ENCODE peak calls at places on chromosomes 16 and 17, in eight cellular contexts. T is coronary artery, X is lung, Z is AG09309, J is GM12878, F is tibial nerve, Q is cardiac muscle cell, S is heart right ventricle. P is an unnamed sample.

GRCh38 chr16:69363281-69363717 is 11.7 kb upstream of the TMED6 start:
- DNase-seq in F (no peak), X (peak), T (no peak), S (no peak), J (no peak), Q (no peak), Z (no peak), P (no peak)

GRCh38 chr16:75252946-75253911 is 1.8 kb upstream of the BCAR1 start:
- DNase-seq in F (no peak), S (peak), Z (no peak), T (no peak), X (peak), Q (no peak), J (no peak), P (peak)

GRCh38 chr16:80346160-80346632 is 194.6 kb upstream of the DYNLRB2 start:
- DNase-seq in J (peak), F (no peak), Z (no peak), X (no peak), Q (no peak), S (no peak), T (peak), P (no peak)

GRCh38 chr17:42422412-42422957 is 571 bp downstream of the CAVIN1 start:
- DNase-seq in J (no peak), X (no peak), Z (no peak), F (no peak), Q (peak), T (no peak), S (peak), P (peak)

GRCh38 chr16:30747331-30747730 is 894 bp upstream of the PHKG2 start:
- DNase-seq in S (no peak), J (no peak), Q (no peak), Z (peak), X (no peak), F (no peak), T (no peak), P (no peak)

GRCh38 chr17:5631958-5632357 is 47.6 kb upstream of the NLRP1 start:
- DNase-seq in T (no peak), Z (no peak), X (no peak), J (no peak), Q (peak), S (no peak), F (no peak), P (peak)

GRCh38 chr17:72349508-72350472 is 229.0 kb downstream of the SOX9 start:
- DNase-seq in J (no peak), Z (no peak), T (no peak), X (no peak), Q (no peak), S (no peak), F (no peak), P (no peak)

GRCh38 chr17:76123749-76124581 is 17.1 kb downstream of the FOXJ1 start:
- DNase-seq in T (no peak), X (no peak), Q (no peak), F (no peak), Z (no peak), S (no peak), J (no peak), P (peak)

GRCh38 chr17:57085448-57086068 is 512 bp downstream of the AKAP1 start:
- DNase-seq in J (no peak), S (peak), F (peak), T (peak), Z (no peak), Q (peak), X (peak), P (peak)

GRCh38 chr17:31413871-31414589 is 22.6 kb downstream of the RAB11FIP4 start:
- DNase-seq in Q (no peak), X (no peak), J (no peak), F (no peak), T (no peak), Z (peak), S (no peak), P (no peak)

GRCh38 chr16:84687715-84688114 is 12.1 kb upstream of the USP10 start:
- DNase-seq in Q (no peak), J (peak), X (no peak), T (no peak), F (no peak), S (no peak), Z (peak), P (no peak)

GRCh38 chr17:78716814-78717393 is 65.2 kb downstream of the CYTH1 start:
- DNase-seq in Q (no peak), S (peak), J (no peak), F (peak), T (no peak), X (peak), Z (no peak), P (peak)

GRCh38 chr17:74759243-74759801 is 10.9 kb downstream of the NHERF1 start:
- DNase-seq in J (no peak), S (no peak), X (no peak), Z (no peak), F (no peak), T (no peak), Q (no peak), P (peak)

GRCh38 chr17:79074650-79075432 is at the start of gene ENGASE:
- DNase-seq in F (peak), T (peak), Z (peak), J (peak), X (peak), S (peak), Q (peak), P (peak)

GRCh38 chr17:43669971-43670644 is 8.4 kb upstream of the MEOX1 start:
- DNase-seq in S (no peak), Q (no peak), Z (no peak), X (no peak), J (peak), F (no peak), T (no peak), P (peak)

GRCh38 chr17:75003957-75004355 is 8.5 kb upstream of the MRPL58 start:
- DNase-seq in X (no peak), Q (no peak), S (no peak), Z (no peak), T (no peak), J (no peak), F (no peak), P (no peak)

GRCh38 chr17:61005358-61005757 is 327.7 kb downstream of the BCAS3 start:
- DNase-seq in J (no peak), Z (no peak), X (no peak), Q (no peak), S (peak), F (no peak), T (no peak), P (no peak)

GRCh38 chr17:64786337-64786736 is 124.2 kb upstream of the SMURF2 start:
- DNase-seq in F (no peak), X (no peak), J (no peak), S (no peak), T (peak), Q (no peak), Z (no peak), P (peak)

GRCh38 chr16:22948058-22948602 is 134.2 kb downstream of the HS3ST2 start:
- DNase-seq in X (no peak), T (no peak), Q (no peak), J (no peak), F (no peak), Z (no peak), S (peak), P (peak)

GRCh38 chr17:30413109-30413508 is 34.4 kb downstream of the CPD start:
- DNase-seq in S (no peak), J (no peak), Z (no peak), F (no peak), X (no peak), T (no peak), Q (no peak), P (no peak)

GRCh38 chr17:43877451-43878155 is 29.7 kb downstream of the MPP2 start:
- DNase-seq in S (no peak), J (no peak), Q (no peak), X (no peak), F (no peak), T (peak), Z (no peak), P (peak)

GRCh38 chr17:10151667-10152496 is 46.5 kb downstream of the GAS7 start:
- DNase-seq in Z (no peak), F (peak), S (no peak), T (no peak), Q (no peak), J (no peak), X (peak), P (no peak)

GRCh38 chr17:19348806-19349205 is 13.7 kb downstream of the B9D1 start:
- DNase-seq in Q (no peak), X (no peak), T (peak), S (no peak), J (no peak), Z (no peak), F (no peak), P (no peak)

GRCh38 chr17:63646492-63646815 is 24.2 kb downstream of the MAP3K3 start:
- DNase-seq in Q (no peak), F (no peak), J (peak), Z (no peak), T (no peak), X (no peak), S (no peak), P (no peak)

GRCh38 chr17:59565959-59566324 is 532 bp downstream of the DHX40 start:
- DNase-seq in J (no peak), T (peak), F (peak), Q (peak), X (peak), S (peak), Z (peak), P (peak)

GRCh38 chr17:63015824-63016223 is 49.8 kb downstream of the TANC2 start:
- DNase-seq in T (no peak), S (no peak), F (no peak), X (no peak), J (no peak), Q (no peak), Z (no peak), P (no peak)

DNA sequence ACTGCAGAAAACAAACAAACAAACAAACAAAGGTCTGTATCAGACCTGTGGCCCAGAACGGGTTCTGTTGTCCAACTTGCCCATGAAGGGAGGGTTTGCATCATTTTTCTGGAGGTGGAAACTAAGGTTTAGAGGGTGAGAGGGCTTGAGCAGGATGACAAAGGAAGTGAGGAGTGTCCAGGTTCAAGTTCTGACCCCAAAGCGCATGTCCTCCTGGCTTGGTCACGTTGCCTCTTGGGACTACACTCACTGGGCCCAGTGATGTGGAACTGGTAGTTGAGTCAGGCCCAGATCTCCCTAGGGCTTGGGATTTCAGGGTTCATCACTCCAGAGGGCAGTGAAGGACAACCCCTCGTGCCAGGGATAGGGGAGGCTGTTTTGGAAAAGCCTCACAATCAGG is 1.8 kb downstream of the SREBF1 start:
- DNase-seq in T (no peak), Q (no peak), F (no peak), Z (no peak), S (no peak), X (no peak), J (no peak), P (no peak)
- H3K4me3 ChIP-seq in T (peak), Q (no peak), F (no peak), Z (no peak), S (no peak), X (no peak), J (peak), P (peak)

DNA sequence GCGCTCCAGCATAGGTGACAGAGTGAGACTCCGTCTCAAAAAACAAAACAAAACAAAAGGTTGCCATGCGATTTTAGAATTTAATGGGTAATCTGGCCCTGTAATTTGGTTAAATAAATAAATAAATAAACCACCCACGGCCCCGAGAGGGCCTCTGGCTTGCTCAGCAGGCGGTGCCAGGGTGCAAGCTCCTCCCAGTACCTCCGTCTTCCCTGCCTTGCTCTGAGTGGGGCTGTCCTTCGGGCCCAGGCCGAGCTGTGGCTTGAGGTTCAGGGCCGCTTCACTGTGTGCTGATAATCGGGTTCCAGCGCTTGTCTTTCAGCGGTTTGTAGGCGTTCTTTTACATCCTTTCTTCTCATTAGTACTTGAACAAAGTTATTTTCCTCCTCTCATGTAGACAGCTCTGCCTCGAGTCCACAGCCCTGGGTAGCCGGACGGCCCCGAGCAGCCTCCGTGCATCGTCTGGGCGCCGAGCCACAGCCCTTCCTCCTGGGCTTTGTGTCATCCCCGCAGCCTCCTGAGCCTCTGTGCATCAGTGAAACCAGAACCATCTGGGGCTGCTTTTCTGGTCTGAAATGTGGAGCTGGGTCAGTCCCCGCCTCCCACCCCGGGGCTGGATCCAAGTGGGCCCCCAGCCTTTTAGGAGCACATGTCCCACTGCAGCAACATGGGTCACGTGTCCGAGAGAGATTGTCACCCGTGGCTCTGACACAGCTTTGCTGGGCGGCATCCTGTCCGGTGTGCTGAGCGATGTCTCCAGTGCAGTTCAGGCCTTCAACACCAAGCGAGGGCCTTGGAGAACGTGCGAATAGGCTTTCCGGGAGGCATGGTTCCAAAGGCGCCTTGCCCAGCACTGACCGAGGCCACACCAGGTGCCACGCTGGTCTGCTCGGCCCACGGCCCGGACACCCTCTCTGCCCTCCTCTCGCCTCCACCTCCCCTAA is 157.4 kb upstream of the CHMP6 start:
- DNase-seq in Z (peak), F (peak), X (no peak), T (no peak), Q (no peak), S (peak), J (no peak), P (no peak)
- H3K4me3 ChIP-seq in Z (peak), F (no peak), X (no peak), T (peak), Q (no peak), S (no peak), J (no peak), P (no peak)

GRCh38 chr16:3576211-3576610 is 992 bp downstream of the NLRC3 start:
- DNase-seq in X (no peak), Z (no peak), F (no peak), S (no peak), Q (no peak), J (no peak), T (no peak), P (no peak)
- H3K4me3 ChIP-seq in X (no peak), Z (no peak), F (peak), S (no peak), Q (no peak), J (peak), T (no peak), P (no peak)

GRCh38 chr17:38466346-38467315 is 38.4 kb downstream of the ARHGAP23 start:
- DNase-seq in T (no peak), X (no peak), Q (no peak), F (no peak), J (no peak), Z (no peak), S (no peak), P (no peak)

GRCh38 chr17:38467491-38467890 is 39.2 kb downstream of the ARHGAP23 start:
- DNase-seq in X (no peak), S (no peak), T (no peak), Z (no peak), J (no peak), F (no peak), Q (no peak), P (no peak)

GRCh38 chr17:38464723-38465419 is 36.6 kb downstream of the ARHGAP23 start:
- DNase-seq in X (peak), J (no peak), T (peak), S (peak), F (peak), Z (peak), Q (no peak), P (no peak)

GRCh38 chr17:38464251-38464722 is 36.0 kb downstream of the ARHGAP23 start:
- DNase-seq in T (peak), X (no peak), Z (no peak), J (no peak), S (peak), F (peak), Q (no peak), P (no peak)

DNA sequence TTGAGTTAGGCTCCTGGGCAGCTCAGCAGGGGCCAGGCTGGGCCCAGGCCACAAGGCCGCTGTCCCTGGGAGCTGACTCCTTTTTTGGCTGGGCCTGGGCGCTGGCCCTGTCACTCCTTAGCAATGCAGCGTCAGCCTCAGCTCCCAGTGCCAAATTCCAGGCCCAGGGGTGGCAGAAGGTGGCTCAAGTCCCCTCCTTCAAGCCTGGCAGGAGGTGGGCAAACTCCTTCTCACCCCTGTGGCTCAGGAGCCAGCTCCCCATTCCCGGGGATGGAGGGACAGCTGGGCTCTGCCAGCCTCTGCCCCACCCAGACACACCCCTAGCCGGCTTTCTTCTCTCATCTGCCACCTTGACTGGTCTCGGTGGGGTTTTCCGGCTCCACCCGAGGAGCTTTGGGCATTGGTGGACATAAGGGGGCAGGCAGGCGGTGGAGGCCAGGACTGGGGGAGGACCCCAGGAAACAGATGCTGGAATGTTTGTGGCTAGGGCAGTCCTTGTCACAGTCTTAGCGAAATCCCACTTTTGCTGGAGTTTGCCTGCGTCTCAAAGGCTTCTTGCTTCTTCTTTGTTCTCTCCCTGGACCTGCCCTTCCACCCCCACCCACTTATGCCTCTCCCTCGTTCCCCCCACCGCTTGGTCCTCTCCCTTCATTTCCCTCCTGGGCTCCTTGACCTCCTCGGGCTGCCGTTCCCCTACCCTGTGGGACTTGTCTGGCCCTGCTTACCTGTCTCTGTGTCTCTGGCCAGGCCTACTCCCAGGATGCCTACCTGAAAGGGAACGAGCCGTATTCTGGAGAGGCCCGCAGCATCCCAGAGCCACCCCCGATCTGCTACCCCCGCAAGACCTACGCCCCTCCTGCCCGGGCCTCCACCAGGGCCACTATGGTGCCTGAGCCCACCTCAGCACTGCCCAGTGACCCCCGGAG is 37.4 kb downstream of the ARHGAP23 start:
- DNase-seq in J (no peak), F (peak), T (peak), Z (no peak), Q (no peak), S (peak), X (no peak), P (no peak)
- H3K4me3 ChIP-seq in J (no peak), F (peak), T (peak), Z (peak), Q (no peak), S (peak), X (peak), P (no peak)

DNA sequence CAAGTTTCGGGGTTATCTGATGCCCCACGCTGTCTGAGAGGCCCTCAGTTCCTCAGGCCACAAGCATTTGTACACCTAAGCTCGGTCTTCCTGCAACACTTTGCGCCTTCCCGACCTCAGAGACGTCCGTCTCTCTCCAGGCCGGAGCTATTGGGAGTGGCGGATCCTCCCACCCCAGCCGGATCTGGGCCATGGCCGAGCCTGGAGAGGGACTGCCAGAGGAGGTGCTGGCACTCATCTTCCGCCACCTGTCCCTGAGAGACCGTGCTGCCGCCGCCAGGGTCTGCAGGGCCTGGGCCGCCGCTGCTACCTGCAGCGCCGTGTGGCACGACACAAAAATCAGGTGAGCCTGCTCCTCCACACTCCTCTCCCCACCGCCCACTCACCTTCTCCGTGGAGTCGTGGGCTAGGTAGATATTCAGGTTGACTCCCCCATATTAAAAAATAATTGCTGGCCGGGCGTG is 1.9 kb downstream of the FBXL8 start:
- DNase-seq in F (no peak), Z (no peak), Q (no peak), T (peak), S (peak), X (no peak), J (no peak), P (peak)
- H3K4me3 ChIP-seq in F (no peak), Z (peak), Q (no peak), T (peak), S (peak), X (peak), J (peak), P (peak)

DNA sequence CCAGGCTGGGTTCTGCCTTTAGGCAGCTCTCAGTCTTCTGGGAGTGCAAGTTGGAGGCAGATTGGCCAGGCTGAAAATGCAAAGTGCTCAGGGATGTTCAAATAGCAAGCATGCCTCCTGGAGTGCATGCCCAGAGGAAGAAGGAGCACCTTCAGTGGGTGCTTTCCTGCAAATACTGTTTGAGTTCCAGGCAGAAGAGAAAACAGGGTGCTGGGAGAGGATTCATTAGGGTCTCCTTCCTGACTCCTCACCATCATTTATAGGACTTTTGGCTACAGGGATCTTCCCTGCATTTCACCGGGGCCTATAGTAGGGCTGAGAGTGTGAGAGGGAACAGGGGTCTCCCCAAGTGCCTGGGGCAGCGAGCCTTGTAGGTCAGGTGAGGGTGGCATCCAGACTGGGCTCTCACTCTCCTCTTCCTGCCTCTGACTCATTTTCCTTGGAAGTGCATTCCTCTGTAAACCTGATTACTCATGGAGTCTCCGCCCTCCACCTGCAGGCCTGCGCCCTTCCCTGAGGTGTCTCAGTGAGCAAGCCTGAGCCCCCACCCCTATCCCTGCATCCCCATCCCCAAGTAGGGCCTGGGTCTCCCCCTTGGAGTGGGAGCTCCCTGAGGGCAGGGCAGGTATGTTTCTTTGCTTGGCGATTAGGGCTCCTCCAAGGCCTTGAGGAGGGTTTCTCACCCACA is 17.1 kb upstream of the TNS4 start:
- DNase-seq in F (no peak), S (no peak), J (no peak), Q (no peak), T (peak), X (no peak), Z (no peak), P (peak)
- H3K4me3 ChIP-seq in F (no peak), S (no peak), J (no peak), Q (no peak), T (no peak), X (no peak), Z (no peak), P (no peak)

GRCh38 chr17:82494236-82495055 is 25.1 kb upstream of the FOXK2 start:
- DNase-seq in T (peak), J (peak), Q (peak), S (peak), X (peak), F (peak), Z (peak), P (peak)
- H3K4me3 ChIP-seq in T (peak), J (peak), Q (no peak), S (no peak), X (no peak), F (no peak), Z (no peak), P (peak)

GRCh38 chr16:57873218-57873617 is 70.9 kb upstream of the KIFC3 start:
- DNase-seq in Z (no peak), S (no peak), T (peak), J (no peak), F (no peak), X (no peak), Q (no peak), P (peak)
- H3K4me3 ChIP-seq in Z (no peak), S (no peak), T (no peak), J (no peak), F (no peak), X (no peak), Q (no peak), P (no peak)

P was measured in endodermal cell.